ENCODE peak calls at places on chromosome 12, in seven cellular contexts. A, F, Q, P, C, R and K are unnamed samples.

GRCh38 chr12:15556411-15556810 is 232.8 kb downstream of the EPS8 start:
- DNase-seq in Q (no peak), A (no peak), C (no peak), P (no peak), F (no peak), R (no peak), K (no peak)

GRCh38 chr12:164207-164606 is 49.8 kb downstream of the SLC6A12 start:
- DNase-seq in A (no peak), F (peak), Q (peak), P (no peak), C (no peak), R (no peak), K (no peak)

GRCh38 chr12:129401572-129401971 is 502.3 kb downstream of the TMEM132D start:
- DNase-seq in F (no peak), R (no peak), Q (no peak), A (no peak), P (no peak), C (no peak), K (no peak)

GRCh38 chr12:106051853-106052531 is 86.8 kb downstream of the NUAK1 start:
- DNase-seq in A (no peak), P (no peak), C (no peak), F (no peak), R (no peak), Q (no peak), K (no peak)

GRCh38 chr12:1544991-1545700 is 49.2 kb downstream of the FBXL14 start:
- DNase-seq in Q (no peak), A (peak), R (no peak), C (no peak), P (no peak), F (no peak), K (no peak)

GRCh38 chr12:6899837-6900519 is 4.6 kb upstream of the LRRC23 start:
- DNase-seq in C (no peak), Q (peak), P (peak), A (no peak), R (no peak), F (no peak), K (no peak)

GRCh38 chr12:79933580-79934264 is 1.2 kb downstream of the PPP1R12A start:
- DNase-seq in R (no peak), C (no peak), Q (peak), P (peak), A (peak), F (no peak), K (no peak)

GRCh38 chr12:80763874-80764273 is 47.2 kb downstream of the MYF5 start:
- DNase-seq in A (peak), Q (no peak), F (no peak), C (no peak), R (peak), P (peak), K (no peak)

GRCh38 chr12:13205809-13206559 is 9.5 kb downstream of the EMP1 start:
- DNase-seq in Q (no peak), F (no peak), R (peak), A (peak), C (no peak), P (no peak), K (peak)

GRCh38 chr12:128474916-128475315 is 207.9 kb downstream of the TMEM132C start:
- DNase-seq in R (no peak), Q (no peak), C (no peak), P (no peak), F (no peak), A (no peak), K (no peak)

GRCh38 chr12:15534322-15534721 is 212.0 kb downstream of the PTPRO start:
- DNase-seq in Q (no peak), F (no peak), P (no peak), A (no peak), C (no peak), R (no peak), K (no peak)

GRCh38 chr12:26156201-26156871 is 31.5 kb upstream of the BHLHE41 start:
- DNase-seq in R (no peak), P (no peak), C (no peak), Q (no peak), F (no peak), A (no peak), K (no peak)